ENCODE peak calls at places on chromosome 6, in seven cellular contexts. One of them, this sample, is unnamed. For H3K27me3, the result is how much of the 10 kb centered on the place peaks cover.

GRCh38 chr6:123316733-123317323 is 319.9 kb downstream of the TRDN start:
- DNase-seq in mammary epithelial cell: no peak
- DNase-seq in dorsolateral prefrontal cortex: no peak
- DNase-seq in adrenal gland: no peak
- DNase-seq in WERI-Rb-1: no peak
- DNase-seq in neuronal stem cell: peak
- DNase-seq in CD8-positive, alpha-beta T cell: no peak
- DNase-seq in this sample: no peak

GRCh38 chr6:42618686-42619085 is 54.9 kb downstream of the UBR2 start:
- DNase-seq in CD8-positive, alpha-beta T cell: no peak
- DNase-seq in mammary epithelial cell: peak
- DNase-seq in neuronal stem cell: no peak
- DNase-seq in adrenal gland: no peak
- DNase-seq in WERI-Rb-1: no peak
- DNase-seq in dorsolateral prefrontal cortex: peak
- DNase-seq in this sample: no peak

GRCh38 chr6:71533939-71534379 is 245.3 kb downstream of the OGFRL1 start:
- DNase-seq in WERI-Rb-1: no peak
- DNase-seq in CD8-positive, alpha-beta T cell: no peak
- DNase-seq in adrenal gland: no peak
- DNase-seq in mammary epithelial cell: no peak
- DNase-seq in neuronal stem cell: no peak
- DNase-seq in dorsolateral prefrontal cortex: no peak
- DNase-seq in this sample: no peak

GRCh38 chr6:43771210-43771857 is 1.3 kb downstream of the VEGFA start:
- DNase-seq in WERI-Rb-1: peak
- DNase-seq in adrenal gland: peak
- DNase-seq in mammary epithelial cell: peak
- DNase-seq in neuronal stem cell: peak
- DNase-seq in CD8-positive, alpha-beta T cell: peak
- DNase-seq in dorsolateral prefrontal cortex: no peak
- DNase-seq in this sample: peak

GRCh38 chr6:25709761-25710160 is 44.8 kb upstream of the SLC17A4 start:
- DNase-seq in CD8-positive, alpha-beta T cell: no peak
- DNase-seq in neuronal stem cell: no peak
- DNase-seq in WERI-Rb-1: no peak
- DNase-seq in mammary epithelial cell: no peak
- DNase-seq in adrenal gland: no peak
- DNase-seq in dorsolateral prefrontal cortex: no peak
- DNase-seq in this sample: no peak

GRCh38 chr6:137697267-137697938 is 169.7 kb upstream of the TNFAIP3 start:
- DNase-seq in CD8-positive, alpha-beta T cell: no peak
- DNase-seq in dorsolateral prefrontal cortex: no peak
- DNase-seq in WERI-Rb-1: no peak
- DNase-seq in mammary epithelial cell: peak
- DNase-seq in neuronal stem cell: peak
- DNase-seq in adrenal gland: no peak
- DNase-seq in this sample: peak

GRCh38 chr6:13531956-13532355 is 42.4 kb upstream of the SIRT5 start:
- DNase-seq in CD8-positive, alpha-beta T cell: no peak
- DNase-seq in dorsolateral prefrontal cortex: no peak
- DNase-seq in WERI-Rb-1: peak
- DNase-seq in adrenal gland: no peak
- DNase-seq in mammary epithelial cell: no peak
- DNase-seq in neuronal stem cell: no peak
- DNase-seq in this sample: no peak

GRCh38 chr6:76683985-76684384 is 611.5 kb upstream of the IMPG1 start:
- DNase-seq in CD8-positive, alpha-beta T cell: no peak
- DNase-seq in WERI-Rb-1: no peak
- DNase-seq in neuronal stem cell: no peak
- DNase-seq in dorsolateral prefrontal cortex: no peak
- DNase-seq in mammary epithelial cell: no peak
- DNase-seq in adrenal gland: no peak
- DNase-seq in this sample: no peak

GRCh38 chr6:6434723-6435122 is 114.3 kb upstream of the F13A1 start:
- DNase-seq in neuronal stem cell: no peak
- DNase-seq in CD8-positive, alpha-beta T cell: no peak
- DNase-seq in dorsolateral prefrontal cortex: no peak
- DNase-seq in mammary epithelial cell: no peak
- DNase-seq in WERI-Rb-1: no peak
- DNase-seq in adrenal gland: no peak
- DNase-seq in this sample: no peak

GRCh38 chr6:82205793-82206425 is 41.6 kb downstream of the IBTK start:
- DNase-seq in adrenal gland: no peak
- DNase-seq in mammary epithelial cell: no peak
- DNase-seq in neuronal stem cell: no peak
- DNase-seq in WERI-Rb-1: peak
- DNase-seq in CD8-positive, alpha-beta T cell: no peak
- DNase-seq in dorsolateral prefrontal cortex: no peak
- DNase-seq in this sample: no peak

GRCh38 chr6:31075528-31075927 is 36.8 kb downstream of the C6orf15 start:
- DNase-seq in mammary epithelial cell: peak
- DNase-seq in dorsolateral prefrontal cortex: no peak
- DNase-seq in neuronal stem cell: no peak
- DNase-seq in WERI-Rb-1: no peak
- DNase-seq in CD8-positive, alpha-beta T cell: no peak
- DNase-seq in adrenal gland: no peak
- DNase-seq in this sample: no peak

GRCh38 chr6:159655409-159655988 is 37.5 kb downstream of the SOD2 start:
- DNase-seq in WERI-Rb-1: peak
- DNase-seq in mammary epithelial cell: no peak
- DNase-seq in dorsolateral prefrontal cortex: no peak
- DNase-seq in adrenal gland: no peak
- DNase-seq in neuronal stem cell: no peak
- DNase-seq in CD8-positive, alpha-beta T cell: no peak
- DNase-seq in this sample: no peak

GRCh38 chr6:13767121-13767794 is 47.1 kb downstream of the MCUR1 start:
- DNase-seq in mammary epithelial cell: no peak
- DNase-seq in neuronal stem cell: no peak
- DNase-seq in dorsolateral prefrontal cortex: peak
- DNase-seq in adrenal gland: peak
- DNase-seq in WERI-Rb-1: no peak
- DNase-seq in CD8-positive, alpha-beta T cell: peak
- DNase-seq in this sample: peak

GRCh38 chr6:64520050-64520449 is 884.4 kb downstream of the PHF3 start:
- DNase-seq in dorsolateral prefrontal cortex: no peak
- DNase-seq in CD8-positive, alpha-beta T cell: no peak
- DNase-seq in WERI-Rb-1: no peak
- DNase-seq in adrenal gland: no peak
- DNase-seq in neuronal stem cell: no peak
- DNase-seq in mammary epithelial cell: peak
- DNase-seq in this sample: no peak

GRCh38 chr6:11854418-11855165 is 76.0 kb upstream of the ADTRP start:
- DNase-seq in neuronal stem cell: no peak
- DNase-seq in mammary epithelial cell: peak
- DNase-seq in WERI-Rb-1: no peak
- DNase-seq in adrenal gland: peak
- DNase-seq in CD8-positive, alpha-beta T cell: no peak
- DNase-seq in dorsolateral prefrontal cortex: no peak
- DNase-seq in this sample: no peak

GRCh38 chr6:53369051-53369450 is 20.3 kb upstream of the ELOVL5 start:
- DNase-seq in mammary epithelial cell: no peak
- DNase-seq in dorsolateral prefrontal cortex: no peak
- DNase-seq in neuronal stem cell: no peak
- DNase-seq in CD8-positive, alpha-beta T cell: no peak
- DNase-seq in adrenal gland: no peak
- DNase-seq in WERI-Rb-1: no peak
- DNase-seq in this sample: no peak

GRCh38 chr6:6534399-6534798 is 54.1 kb upstream of the LY86 start:
- DNase-seq in adrenal gland: no peak
- DNase-seq in mammary epithelial cell: no peak
- DNase-seq in neuronal stem cell: no peak
- DNase-seq in dorsolateral prefrontal cortex: no peak
- DNase-seq in CD8-positive, alpha-beta T cell: no peak
- DNase-seq in WERI-Rb-1: no peak
- DNase-seq in this sample: no peak

GRCh38 chr6:25452027-25452426 is 172.9 kb downstream of the CARMIL1 start:
- DNase-seq in CD8-positive, alpha-beta T cell: no peak
- DNase-seq in mammary epithelial cell: no peak
- DNase-seq in adrenal gland: no peak
- DNase-seq in neuronal stem cell: no peak
- DNase-seq in dorsolateral prefrontal cortex: no peak
- DNase-seq in WERI-Rb-1: no peak
- DNase-seq in this sample: no peak

GRCh38 chr6:42532038-42532669 is 31.7 kb upstream of the UBR2 start:
- DNase-seq in CD8-positive, alpha-beta T cell: no peak
- DNase-seq in dorsolateral prefrontal cortex: no peak
- DNase-seq in mammary epithelial cell: peak
- DNase-seq in adrenal gland: peak
- DNase-seq in neuronal stem cell: peak
- DNase-seq in WERI-Rb-1: peak
- DNase-seq in this sample: peak

GRCh38 chr6:96784650-96785049 is 52.6 kb downstream of the GPR63 start:
- DNase-seq in adrenal gland: no peak
- DNase-seq in WERI-Rb-1: no peak
- DNase-seq in mammary epithelial cell: no peak
- DNase-seq in CD8-positive, alpha-beta T cell: no peak
- DNase-seq in dorsolateral prefrontal cortex: no peak
- DNase-seq in neuronal stem cell: no peak
- DNase-seq in this sample: no peak

GRCh38 chr6:12896208-12896733 is 179.7 kb downstream of the PHACTR1 start:
- DNase-seq in dorsolateral prefrontal cortex: no peak
- DNase-seq in neuronal stem cell: no peak
- DNase-seq in adrenal gland: no peak
- DNase-seq in CD8-positive, alpha-beta T cell: no peak
- DNase-seq in mammary epithelial cell: no peak
- DNase-seq in WERI-Rb-1: no peak
- DNase-seq in this sample: no peak

GRCh38 chr6:22145823-22146379 is 150.9 kb downstream of the PRL start:
- DNase-seq in adrenal gland: no peak
- DNase-seq in mammary epithelial cell: peak
- DNase-seq in CD8-positive, alpha-beta T cell: no peak
- DNase-seq in WERI-Rb-1: peak
- DNase-seq in dorsolateral prefrontal cortex: peak
- DNase-seq in neuronal stem cell: no peak
- DNase-seq in this sample: peak

GRCh38 chr6:71468841-71469750 is 180.5 kb downstream of the OGFRL1 start:
- DNase-seq in dorsolateral prefrontal cortex: no peak
- DNase-seq in CD8-positive, alpha-beta T cell: no peak
- DNase-seq in mammary epithelial cell: peak
- DNase-seq in WERI-Rb-1: no peak
- DNase-seq in neuronal stem cell: no peak
- DNase-seq in adrenal gland: no peak
- DNase-seq in this sample: no peak

GRCh38 chr6:102405860-102406259 is 1012.4 kb downstream of the GRIK2 start:
- DNase-seq in CD8-positive, alpha-beta T cell: no peak
- DNase-seq in adrenal gland: no peak
- DNase-seq in neuronal stem cell: no peak
- DNase-seq in WERI-Rb-1: no peak
- DNase-seq in mammary epithelial cell: no peak
- DNase-seq in dorsolateral prefrontal cortex: no peak
- DNase-seq in this sample: no peak

GRCh38 chr6:37495199-37495913 is 4.3 kb downstream of the CCDC167 start:
- DNase-seq in WERI-Rb-1: no peak
- DNase-seq in CD8-positive, alpha-beta T cell: no peak
- DNase-seq in dorsolateral prefrontal cortex: no peak
- DNase-seq in neuronal stem cell: no peak
- DNase-seq in mammary epithelial cell: no peak
- DNase-seq in adrenal gland: no peak
- DNase-seq in this sample: no peak

GRCh38 chr6:14524319-14524718 is 406.7 kb downstream of the CD83 start:
- DNase-seq in dorsolateral prefrontal cortex: no peak
- DNase-seq in WERI-Rb-1: no peak
- DNase-seq in adrenal gland: no peak
- DNase-seq in neuronal stem cell: no peak
- DNase-seq in mammary epithelial cell: peak
- DNase-seq in CD8-positive, alpha-beta T cell: no peak
- DNase-seq in this sample: no peak

GRCh38 chr6:52992980-52993379 is 2.1 kb downstream of the GSTA4 start:
- DNase-seq in adrenal gland: no peak
- DNase-seq in mammary epithelial cell: peak
- DNase-seq in dorsolateral prefrontal cortex: no peak
- DNase-seq in CD8-positive, alpha-beta T cell: no peak
- DNase-seq in WERI-Rb-1: no peak
- DNase-seq in neuronal stem cell: no peak
- DNase-seq in this sample: no peak

GRCh38 chr6:149823013-149823412 is 41.1 kb downstream of the LRP11 start:
- DNase-seq in adrenal gland: no peak
- DNase-seq in dorsolateral prefrontal cortex: no peak
- DNase-seq in neuronal stem cell: no peak
- DNase-seq in WERI-Rb-1: no peak
- DNase-seq in CD8-positive, alpha-beta T cell: no peak
- DNase-seq in mammary epithelial cell: no peak
- DNase-seq in this sample: no peak
- H3K27me3 ChIP-seq in adrenal gland: under half
- H3K27me3 ChIP-seq in dorsolateral prefrontal cortex: under half
- H3K27me3 ChIP-seq in neuronal stem cell: under half
- H3K27me3 ChIP-seq in WERI-Rb-1: under half
- H3K27me3 ChIP-seq in CD8-positive, alpha-beta T cell: under half
- H3K27me3 ChIP-seq in mammary epithelial cell: under half
- H3K27me3 ChIP-seq in this sample: under half

GRCh38 chr6:170147832-170148708 is 142.8 kb downstream of the DLL1 start:
- DNase-seq in dorsolateral prefrontal cortex: peak
- DNase-seq in mammary epithelial cell: no peak
- DNase-seq in WERI-Rb-1: no peak
- DNase-seq in adrenal gland: no peak
- DNase-seq in neuronal stem cell: no peak
- DNase-seq in CD8-positive, alpha-beta T cell: peak
- DNase-seq in this sample: no peak
- H3K27ac ChIP-seq in dorsolateral prefrontal cortex: no peak
- H3K27ac ChIP-seq in mammary epithelial cell: no peak
- H3K27ac ChIP-seq in WERI-Rb-1: no peak
- H3K27ac ChIP-seq in adrenal gland: peak
- H3K27ac ChIP-seq in neuronal stem cell: no peak
- H3K27ac ChIP-seq in CD8-positive, alpha-beta T cell: peak
- H3K27ac ChIP-seq in this sample: no peak

DNA sequence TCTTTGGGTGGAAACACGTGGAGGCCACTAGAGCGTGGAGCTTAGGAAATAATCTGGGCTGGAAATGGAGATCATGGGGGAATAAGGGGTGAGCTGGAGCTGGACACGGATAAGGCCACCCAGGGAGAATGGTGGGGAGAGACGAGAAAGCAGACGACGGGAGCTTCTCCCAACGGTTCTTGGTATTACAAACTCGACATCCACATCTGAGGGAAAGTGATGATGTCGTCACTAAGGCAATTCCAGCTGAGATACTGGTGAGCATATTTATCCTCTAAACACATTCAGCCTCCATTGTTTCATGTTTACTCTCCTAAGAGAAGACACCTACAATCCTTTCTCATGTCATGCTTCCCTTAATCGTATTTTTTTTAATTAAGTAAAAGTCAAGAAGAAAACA is 50.2 kb upstream of the SNX9 start:
- DNase-seq in WERI-Rb-1: no peak
- DNase-seq in neuronal stem cell: no peak
- DNase-seq in dorsolateral prefrontal cortex: no peak
- DNase-seq in CD8-positive, alpha-beta T cell: no peak
- DNase-seq in mammary epithelial cell: no peak
- DNase-seq in adrenal gland: no peak
- DNase-seq in this sample: no peak
- H3K27me3 ChIP-seq in WERI-Rb-1: under half
- H3K27me3 ChIP-seq in neuronal stem cell: under half
- H3K27me3 ChIP-seq in dorsolateral prefrontal cortex: under half
- H3K27me3 ChIP-seq in CD8-positive, alpha-beta T cell: under half
- H3K27me3 ChIP-seq in mammary epithelial cell: under half
- H3K27me3 ChIP-seq in adrenal gland: under half
- H3K27me3 ChIP-seq in this sample: under half

DNA sequence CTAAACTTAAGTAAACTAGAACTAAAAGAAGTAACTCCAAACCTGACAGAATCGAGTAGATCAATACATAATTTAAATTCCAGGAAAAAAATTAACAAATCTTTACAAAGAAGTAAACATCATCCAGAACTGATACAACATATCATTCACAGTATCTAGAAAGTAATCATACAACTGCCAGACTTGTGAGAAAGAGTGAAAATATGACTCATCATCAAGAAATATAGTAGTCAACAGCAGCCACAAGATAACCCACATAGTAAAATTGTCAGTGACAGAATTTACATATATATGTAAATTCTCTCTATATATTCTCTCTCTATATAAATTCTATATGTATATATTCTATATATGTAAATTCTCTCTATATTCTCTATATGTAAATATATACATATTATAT is 242.8 kb upstream of the RGS17 start:
- DNase-seq in CD8-positive, alpha-beta T cell: no peak
- DNase-seq in adrenal gland: no peak
- DNase-seq in dorsolateral prefrontal cortex: no peak
- DNase-seq in WERI-Rb-1: no peak
- DNase-seq in neuronal stem cell: no peak
- DNase-seq in mammary epithelial cell: no peak
- DNase-seq in this sample: no peak
- H3K27ac ChIP-seq in CD8-positive, alpha-beta T cell: no peak
- H3K27ac ChIP-seq in adrenal gland: no peak
- H3K27ac ChIP-seq in dorsolateral prefrontal cortex: no peak
- H3K27ac ChIP-seq in WERI-Rb-1: no peak
- H3K27ac ChIP-seq in neuronal stem cell: no peak
- H3K27ac ChIP-seq in mammary epithelial cell: no peak
- H3K27ac ChIP-seq in this sample: no peak